ENCODE peak calls at places on chromosomes 12 and 14, in ten cellular contexts. One of them, this sample, is unnamed.

GRCh38 chr14:22391908-22392307 is 197.1 kb downstream of the DAD1 start:
- DNase-seq in HFFc6: peak; percentile 67
- DNase-seq in GM06990: no peak
- DNase-seq in OCI-LY7: peak; percentile 92
- DNase-seq in spleen: peak; percentile 77
- DNase-seq in NB4: peak; percentile 88
- DNase-seq in CD4-positive, alpha-beta T cell: no peak
- DNase-seq in ovary: peak; percentile 32
- DNase-seq in transverse colon: peak; percentile 39
- DNase-seq in chondrocyte: no peak
- DNase-seq in this sample: peak; percentile 3

GRCh38 chr12:10212623-10213131 is at the start of gene GABARAPL1:
- DNase-seq in HFFc6: peak; percentile 63
- DNase-seq in GM06990: peak; percentile 57
- DNase-seq in OCI-LY7: peak; percentile 79
- DNase-seq in spleen: peak; percentile 93
- DNase-seq in NB4: peak; percentile 84
- DNase-seq in CD4-positive, alpha-beta T cell: peak; percentile 70
- DNase-seq in ovary: peak; percentile 94
- DNase-seq in transverse colon: peak; percentile 85
- DNase-seq in chondrocyte: no peak
- DNase-seq in this sample: peak; percentile 63

GRCh38 chr12:130832561-130833209 is 6.4 kb downstream of the STX2 start:
- DNase-seq in HFFc6: peak; percentile 43
- DNase-seq in GM06990: no peak
- DNase-seq in OCI-LY7: no peak
- DNase-seq in spleen: no peak
- DNase-seq in NB4: peak; percentile 89
- DNase-seq in CD4-positive, alpha-beta T cell: no peak
- DNase-seq in ovary: no peak
- DNase-seq in transverse colon: no peak
- DNase-seq in chondrocyte: no peak
- DNase-seq in this sample: no peak

GRCh38 chr14:100547633-100548294 is 39.5 kb downstream of the BEGAIN start:
- DNase-seq in HFFc6: peak; percentile 30
- DNase-seq in GM06990: no peak
- DNase-seq in OCI-LY7: peak; percentile 18
- DNase-seq in spleen: peak; percentile 83
- DNase-seq in NB4: peak; percentile 90
- DNase-seq in CD4-positive, alpha-beta T cell: no peak
- DNase-seq in ovary: peak; percentile 60
- DNase-seq in transverse colon: peak; percentile 82
- DNase-seq in chondrocyte: no peak
- DNase-seq in this sample: no peak

GRCh38 chr12:6751767-6752166 is 1.2 kb downstream of the MLF2 start:
- DNase-seq in HFFc6: no peak
- DNase-seq in GM06990: no peak
- DNase-seq in OCI-LY7: no peak
- DNase-seq in spleen: no peak
- DNase-seq in NB4: no peak
- DNase-seq in CD4-positive, alpha-beta T cell: no peak
- DNase-seq in ovary: peak; percentile 51
- DNase-seq in transverse colon: no peak
- DNase-seq in chondrocyte: no peak
- DNase-seq in this sample: no peak

GRCh38 chr12:80162177-80162576 is 62.8 kb downstream of the OTOGL start:
- DNase-seq in HFFc6: no peak
- DNase-seq in GM06990: peak; percentile 10
- DNase-seq in OCI-LY7: no peak
- DNase-seq in spleen: no peak
- DNase-seq in NB4: no peak
- DNase-seq in CD4-positive, alpha-beta T cell: no peak
- DNase-seq in ovary: no peak
- DNase-seq in transverse colon: no peak
- DNase-seq in chondrocyte: no peak
- DNase-seq in this sample: no peak

GRCh38 chr12:20199780-20200179 is 168.6 kb upstream of the PDE3A start:
- DNase-seq in HFFc6: no peak
- DNase-seq in GM06990: no peak
- DNase-seq in OCI-LY7: no peak
- DNase-seq in spleen: no peak
- DNase-seq in NB4: no peak
- DNase-seq in CD4-positive, alpha-beta T cell: no peak
- DNase-seq in ovary: no peak
- DNase-seq in transverse colon: no peak
- DNase-seq in chondrocyte: no peak
- DNase-seq in this sample: no peak

GRCh38 chr12:2794736-2795289 is at the start of gene FKBP4:
- DNase-seq in HFFc6: peak; percentile 76
- DNase-seq in GM06990: peak; percentile 87
- DNase-seq in OCI-LY7: peak; percentile 89
- DNase-seq in spleen: peak; percentile 97
- DNase-seq in NB4: peak; percentile 83
- DNase-seq in CD4-positive, alpha-beta T cell: peak; percentile 86
- DNase-seq in ovary: peak; percentile 92
- DNase-seq in transverse colon: peak; percentile 95
- DNase-seq in chondrocyte: no peak
- DNase-seq in this sample: no peak

GRCh38 chr12:23704992-23705943 is 244.2 kb downstream of the SOX5 start:
- DNase-seq in HFFc6: no peak
- DNase-seq in GM06990: no peak
- DNase-seq in OCI-LY7: no peak
- DNase-seq in spleen: no peak
- DNase-seq in NB4: no peak
- DNase-seq in CD4-positive, alpha-beta T cell: no peak
- DNase-seq in ovary: no peak
- DNase-seq in transverse colon: no peak
- DNase-seq in chondrocyte: no peak
- DNase-seq in this sample: no peak

GRCh38 chr12:26058308-26058707 is 66.5 kb downstream of the BHLHE41 start:
- DNase-seq in HFFc6: no peak
- DNase-seq in GM06990: no peak
- DNase-seq in OCI-LY7: peak; percentile 23
- DNase-seq in spleen: no peak
- DNase-seq in NB4: peak; percentile 64
- DNase-seq in CD4-positive, alpha-beta T cell: no peak
- DNase-seq in ovary: no peak
- DNase-seq in transverse colon: no peak
- DNase-seq in chondrocyte: no peak
- DNase-seq in this sample: no peak

GRCh38 chr12:78418919-78419318 is 445.7 kb upstream of the SYT1 start:
- DNase-seq in HFFc6: no peak
- DNase-seq in GM06990: peak; percentile 8
- DNase-seq in OCI-LY7: peak; percentile 90
- DNase-seq in spleen: no peak
- DNase-seq in NB4: peak; percentile 10
- DNase-seq in CD4-positive, alpha-beta T cell: no peak
- DNase-seq in ovary: no peak
- DNase-seq in transverse colon: no peak
- DNase-seq in chondrocyte: no peak
- DNase-seq in this sample: no peak

GRCh38 chr14:94100847-94101246 is 9.7 kb upstream of the IFI27 start:
- DNase-seq in HFFc6: peak; percentile 83
- DNase-seq in GM06990: no peak
- DNase-seq in OCI-LY7: no peak
- DNase-seq in spleen: no peak
- DNase-seq in NB4: no peak
- DNase-seq in CD4-positive, alpha-beta T cell: no peak
- DNase-seq in ovary: no peak
- DNase-seq in transverse colon: no peak
- DNase-seq in chondrocyte: no peak
- DNase-seq in this sample: no peak

GRCh38 chr14:96554315-96554910 is 52.2 kb downstream of the PAPOLA start:
- DNase-seq in HFFc6: no peak
- DNase-seq in GM06990: no peak
- DNase-seq in OCI-LY7: no peak
- DNase-seq in spleen: no peak
- DNase-seq in NB4: no peak
- DNase-seq in CD4-positive, alpha-beta T cell: no peak
- DNase-seq in ovary: no peak
- DNase-seq in transverse colon: no peak
- DNase-seq in chondrocyte: no peak
- DNase-seq in this sample: no peak

GRCh38 chr12:130054803-130055202 is 107.5 kb upstream of the FZD10 start:
- DNase-seq in HFFc6: no peak
- DNase-seq in GM06990: no peak
- DNase-seq in OCI-LY7: no peak
- DNase-seq in spleen: no peak
- DNase-seq in NB4: no peak
- DNase-seq in CD4-positive, alpha-beta T cell: no peak
- DNase-seq in ovary: no peak
- DNase-seq in transverse colon: no peak
- DNase-seq in chondrocyte: no peak
- DNase-seq in this sample: no peak

DNA sequence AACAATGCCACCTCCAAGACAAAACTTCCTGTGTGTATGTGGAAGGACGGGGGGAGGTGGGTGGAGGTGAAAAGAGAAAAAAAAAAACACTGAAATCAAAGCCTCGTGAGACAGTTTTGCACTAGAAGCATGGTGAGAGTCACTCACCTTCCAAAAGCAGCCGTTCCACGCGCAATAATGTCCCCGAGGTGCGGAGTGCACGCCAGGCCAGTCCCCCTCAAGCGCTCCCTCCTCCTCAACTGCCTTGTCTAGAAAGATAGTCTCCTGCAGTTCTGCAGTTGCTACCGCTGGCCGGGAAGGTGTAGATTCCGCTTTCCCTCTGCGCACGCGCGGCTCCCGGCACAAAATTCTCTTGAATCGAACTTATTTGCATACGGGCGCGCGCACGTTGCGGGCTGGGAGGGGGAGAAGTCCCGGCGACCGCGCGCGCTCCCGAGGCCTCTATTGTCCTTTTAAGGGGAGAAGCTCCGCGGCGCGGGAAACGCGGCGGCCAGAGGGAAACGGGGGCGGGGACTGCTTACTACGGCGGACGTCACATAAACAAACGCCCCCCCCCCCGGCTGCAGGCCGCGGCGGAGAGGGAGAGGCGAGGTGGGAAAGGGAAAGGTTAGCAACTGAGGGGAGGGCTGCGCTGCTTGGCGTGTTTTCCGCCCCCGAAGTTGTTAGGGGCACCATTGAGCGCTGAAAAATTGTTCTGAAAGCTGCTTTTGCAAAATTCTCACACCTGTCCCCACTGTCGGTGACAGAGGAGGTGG is at the start of gene SINHCAF:
- DNase-seq in HFFc6: peak; percentile 95
- DNase-seq in GM06990: peak; percentile 98
- DNase-seq in OCI-LY7: peak; percentile 99
- DNase-seq in spleen: peak; percentile 100
- DNase-seq in NB4: peak; percentile 100
- DNase-seq in CD4-positive, alpha-beta T cell: peak; percentile 99
- DNase-seq in ovary: peak; percentile 99
- DNase-seq in transverse colon: peak; percentile 100
- DNase-seq in chondrocyte: peak; percentile 99
- DNase-seq in this sample: peak; percentile 90
- TF ChIP-seq CTCF in HFFc6: no peak
- TF ChIP-seq CTCF in GM06990: no peak
- TF ChIP-seq CTCF in OCI-LY7: no peak
- TF ChIP-seq CTCF in spleen: no peak
- TF ChIP-seq CTCF in NB4: no peak
- TF ChIP-seq CTCF in CD4-positive, alpha-beta T cell: no peak
- TF ChIP-seq CTCF in ovary: no peak
- TF ChIP-seq CTCF in transverse colon: peak; percentile 14
- TF ChIP-seq CTCF in chondrocyte: no peak
- TF ChIP-seq CTCF in this sample: no peak

GRCh38 chr12:119025786-119026185 is 44.4 kb downstream of the SRRM4 start:
- DNase-seq in HFFc6: no peak
- DNase-seq in GM06990: no peak
- DNase-seq in OCI-LY7: no peak
- DNase-seq in spleen: no peak
- DNase-seq in NB4: no peak
- DNase-seq in CD4-positive, alpha-beta T cell: no peak
- DNase-seq in ovary: no peak
- DNase-seq in transverse colon: no peak
- DNase-seq in chondrocyte: no peak
- DNase-seq in this sample: no peak
- TF ChIP-seq CTCF in HFFc6: no peak
- TF ChIP-seq CTCF in GM06990: no peak
- TF ChIP-seq CTCF in OCI-LY7: no peak
- TF ChIP-seq CTCF in spleen: no peak
- TF ChIP-seq CTCF in NB4: no peak
- TF ChIP-seq CTCF in CD4-positive, alpha-beta T cell: no peak
- TF ChIP-seq CTCF in ovary: no peak
- TF ChIP-seq CTCF in transverse colon: no peak
- TF ChIP-seq CTCF in chondrocyte: no peak
- TF ChIP-seq CTCF in this sample: no peak

GRCh38 chr14:76312821-76313220 is 63.1 kb upstream of the ESRRB start:
- DNase-seq in HFFc6: no peak
- DNase-seq in GM06990: no peak
- DNase-seq in OCI-LY7: no peak
- DNase-seq in spleen: no peak
- DNase-seq in NB4: no peak
- DNase-seq in CD4-positive, alpha-beta T cell: no peak
- DNase-seq in ovary: no peak
- DNase-seq in transverse colon: no peak
- DNase-seq in chondrocyte: no peak
- DNase-seq in this sample: no peak

GRCh38 chr14:76311410-76311758 is 64.6 kb upstream of the ESRRB start:
- DNase-seq in HFFc6: no peak
- DNase-seq in GM06990: no peak
- DNase-seq in OCI-LY7: no peak
- DNase-seq in spleen: no peak
- DNase-seq in NB4: no peak
- DNase-seq in CD4-positive, alpha-beta T cell: no peak
- DNase-seq in ovary: no peak
- DNase-seq in transverse colon: no peak
- DNase-seq in chondrocyte: no peak
- DNase-seq in this sample: no peak

GRCh38 chr14:76313303-76313702 is 62.6 kb upstream of the ESRRB start:
- DNase-seq in HFFc6: no peak
- DNase-seq in GM06990: no peak
- DNase-seq in OCI-LY7: no peak
- DNase-seq in spleen: no peak
- DNase-seq in NB4: no peak
- DNase-seq in CD4-positive, alpha-beta T cell: no peak
- DNase-seq in ovary: no peak
- DNase-seq in transverse colon: no peak
- DNase-seq in chondrocyte: no peak
- DNase-seq in this sample: no peak

GRCh38 chr14:76307786-76308780 is 67.9 kb upstream of the ESRRB start:
- DNase-seq in HFFc6: no peak
- DNase-seq in GM06990: no peak
- DNase-seq in OCI-LY7: no peak
- DNase-seq in spleen: no peak
- DNase-seq in NB4: no peak
- DNase-seq in CD4-positive, alpha-beta T cell: no peak
- DNase-seq in ovary: no peak
- DNase-seq in transverse colon: no peak
- DNase-seq in chondrocyte: no peak
- DNase-seq in this sample: no peak

GRCh38 chr14:76309572-76310551 is 66.1 kb upstream of the ESRRB start:
- DNase-seq in HFFc6: no peak
- DNase-seq in GM06990: no peak
- DNase-seq in OCI-LY7: no peak
- DNase-seq in spleen: no peak
- DNase-seq in NB4: no peak
- DNase-seq in CD4-positive, alpha-beta T cell: no peak
- DNase-seq in ovary: no peak
- DNase-seq in transverse colon: no peak
- DNase-seq in chondrocyte: no peak
- DNase-seq in this sample: no peak
- TF ChIP-seq CTCF in HFFc6: peak; percentile 9
- TF ChIP-seq CTCF in GM06990: no peak
- TF ChIP-seq CTCF in OCI-LY7: no peak
- TF ChIP-seq CTCF in spleen: no peak
- TF ChIP-seq CTCF in NB4: no peak
- TF ChIP-seq CTCF in CD4-positive, alpha-beta T cell: no peak
- TF ChIP-seq CTCF in ovary: no peak
- TF ChIP-seq CTCF in transverse colon: no peak
- TF ChIP-seq CTCF in chondrocyte: no peak
- TF ChIP-seq CTCF in this sample: no peak

GRCh38 chr14:104680806-104681688 is 8.4 kb upstream of the INF2 start:
- DNase-seq in HFFc6: peak; percentile 72
- DNase-seq in GM06990: peak; percentile 65
- DNase-seq in OCI-LY7: peak; percentile 83
- DNase-seq in spleen: peak; percentile 68
- DNase-seq in NB4: peak; percentile 70
- DNase-seq in CD4-positive, alpha-beta T cell: no peak
- DNase-seq in ovary: peak; percentile 31
- DNase-seq in transverse colon: peak; percentile 77
- DNase-seq in chondrocyte: no peak
- DNase-seq in this sample: no peak
- TF ChIP-seq CTCF in HFFc6: peak; percentile 44
- TF ChIP-seq CTCF in GM06990: peak; percentile 51
- TF ChIP-seq CTCF in OCI-LY7: peak; percentile 81
- TF ChIP-seq CTCF in spleen: no peak
- TF ChIP-seq CTCF in NB4: peak; percentile 33
- TF ChIP-seq CTCF in CD4-positive, alpha-beta T cell: no peak
- TF ChIP-seq CTCF in ovary: no peak
- TF ChIP-seq CTCF in transverse colon: no peak
- TF ChIP-seq CTCF in chondrocyte: peak; percentile 77
- TF ChIP-seq CTCF in this sample: peak; percentile 7